ENCODE peak calls at places on chromosome 19, in nine cellular contexts. E is tibial nerve, Q is heart right ventricle, F is choroid plexus epithelial cell, T is fibroblast of pulmonary artery, O is AG04450, G is stomach, P is AG09309, X is ovary. D is an unnamed sample.

GRCh38 chr19:50046649-50047503 is 21.1 kb downstream of the ZNF473 start:
- DNase-seq in E (peak), Q (peak), F (peak), T (peak), O (no peak), G (peak), P (no peak), X (peak), D (no peak)

GRCh38 chr19:45809643-45810159 is 5.4 kb downstream of the RSPH6A start:
- DNase-seq in E (no peak), Q (no peak), F (peak), T (peak), O (peak), G (no peak), P (peak), X (no peak), D (peak)

GRCh38 chr19:47729799-47730520 is 15.4 kb upstream of the NOP53 start:
- DNase-seq in E (peak), Q (peak), F (no peak), T (peak), O (no peak), G (peak), P (no peak), X (peak), D (no peak)

GRCh38 chr19:10021863-10022262 is 8.6 kb downstream of the RDH8 start:
- DNase-seq in E (no peak), Q (no peak), F (no peak), T (no peak), O (no peak), G (no peak), P (no peak), X (no peak), D (no peak)

GRCh38 chr19:8468761-8469458 is 24.1 kb downstream of the HNRNPM start:
- DNase-seq in E (no peak), Q (no peak), F (peak), T (no peak), O (peak), G (no peak), P (no peak), X (no peak), D (no peak)

GRCh38 chr19:17409990-17410389 is 4.6 kb upstream of the BST2 start:
- DNase-seq in E (no peak), Q (no peak), F (no peak), T (peak), O (no peak), G (no peak), P (no peak), X (peak), D (no peak)

GRCh38 chr19:14719162-14719561 is 29.3 kb downstream of the ZNF333 start:
- DNase-seq in E (no peak), Q (no peak), F (no peak), T (no peak), O (no peak), G (no peak), P (no peak), X (no peak), D (no peak)

GRCh38 chr19:45692187-45693111 is at the start of gene QPCTL:
- DNase-seq in E (peak), Q (peak), F (peak), T (peak), O (peak), G (peak), P (peak), X (peak), D (peak)

GRCh38 chr19:6890938-6891337 is 3.6 kb downstream of the ADGRE1 start:
- DNase-seq in E (no peak), Q (no peak), F (no peak), T (no peak), O (no peak), G (no peak), P (no peak), X (no peak), D (no peak)

GRCh38 chr19:19468424-19469050 is 46.8 kb downstream of the TSSK6 start:
- DNase-seq in E (no peak), Q (no peak), F (no peak), T (peak), O (no peak), G (no peak), P (no peak), X (no peak), D (no peak)

GRCh38 chr19:46533085-46534081 is 37.7 kb upstream of the PNMA8B start:
- DNase-seq in E (no peak), Q (no peak), F (peak), T (no peak), O (no peak), G (no peak), P (no peak), X (no peak), D (no peak)

DNA sequence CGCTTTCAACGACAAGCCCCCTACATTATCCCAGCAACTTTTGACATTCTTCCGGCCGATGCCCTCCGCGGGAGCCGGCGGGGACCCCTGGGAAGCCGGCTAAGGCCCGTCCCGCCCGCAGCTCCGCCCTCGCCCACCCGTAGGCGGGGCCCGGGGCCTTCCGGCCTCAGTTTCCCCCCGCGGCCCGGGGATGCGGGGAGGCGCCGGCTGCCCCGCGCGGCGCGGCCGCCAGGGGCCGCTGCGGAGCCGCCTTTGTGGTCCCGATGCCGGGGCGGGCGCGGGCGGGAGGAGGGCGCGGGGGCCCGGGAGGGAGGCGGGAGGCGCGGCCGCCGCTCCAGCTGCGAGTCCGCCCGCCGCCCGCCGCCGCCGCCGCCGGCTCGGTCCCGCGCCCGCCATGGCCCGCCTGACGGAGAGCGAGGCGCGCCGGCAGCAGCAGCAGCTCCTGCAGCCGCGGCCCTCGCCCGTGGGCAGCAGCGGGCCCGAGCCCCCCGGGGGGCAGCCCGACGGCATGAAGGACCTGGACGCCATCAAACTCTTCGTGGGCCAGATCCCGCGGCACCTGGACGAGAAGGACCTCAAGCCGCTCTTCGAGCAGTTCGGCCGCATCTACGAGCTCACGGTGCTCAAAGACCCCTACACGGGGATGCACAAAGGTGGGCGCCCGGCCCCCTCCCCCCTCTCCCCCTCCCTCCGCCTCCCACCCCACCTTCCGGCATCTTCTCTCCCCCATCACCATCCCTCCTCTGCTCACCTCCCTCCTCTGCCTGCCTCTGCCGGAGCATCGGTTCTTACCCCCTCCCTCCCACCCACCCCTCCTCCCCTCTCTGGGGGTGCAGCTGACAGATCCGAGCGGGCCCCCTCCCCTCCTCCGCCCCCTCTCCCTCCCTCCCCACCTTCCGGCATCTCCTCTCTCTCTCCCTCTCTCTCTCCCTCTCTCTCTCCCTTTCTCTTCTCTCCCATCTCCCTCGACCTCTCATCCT is at the start of gene CELF5:
- DNase-seq in E (no peak), Q (no peak), F (peak), T (peak), O (no peak), G (peak), P (no peak), X (peak), D (no peak)
- TF ChIP-seq CTCF in E (peak), Q (peak), F (peak), T (no peak), O (peak), G (peak), P (peak), X (no peak), D (no peak)

GRCh38 chr19:36605101-36605838 is at the start of gene ZNF382:
- DNase-seq in E (peak), Q (peak), F (peak), T (peak), O (peak), G (peak), P (no peak), X (peak), D (peak)
- H3K4me3 ChIP-seq in E (peak), Q (peak), F (peak), T (peak), O (peak), G (peak), P (peak), X (peak), D (peak)

GRCh38 chr19:53190253-53190652 is 2.9 kb downstream of the ZNF665 start:
- DNase-seq in E (no peak), Q (no peak), F (no peak), T (no peak), O (no peak), G (no peak), P (no peak), X (no peak), D (no peak)

GRCh38 chr19:53192771-53193533 is at the start of gene ZNF665:
- DNase-seq in E (peak), Q (peak), F (peak), T (peak), O (peak), G (peak), P (peak), X (peak), D (peak)

GRCh38 chr19:53195265-53195879 is 2.2 kb upstream of the ZNF665 start:
- DNase-seq in E (peak), Q (peak), F (peak), T (peak), O (peak), G (peak), P (peak), X (peak), D (no peak)

GRCh38 chr19:53196777-53197396 is 3.7 kb upstream of the ZNF665 start:
- DNase-seq in E (peak), Q (peak), F (peak), T (peak), O (peak), G (peak), P (peak), X (peak), D (peak)

GRCh38 chr19:53193534-53194222 is 520 bp upstream of the ZNF665 start:
- DNase-seq in E (no peak), Q (no peak), F (no peak), T (no peak), O (no peak), G (no peak), P (no peak), X (no peak), D (no peak)
- TF ChIP-seq CTCF in E (no peak), Q (no peak), F (no peak), T (no peak), O (no peak), G (no peak), P (no peak), X (no peak), D (no peak)

GRCh38 chr19:33040994-33041827 is 23.5 kb downstream of the RHPN2 start:
- DNase-seq in E (no peak), Q (no peak), F (peak), T (peak), O (no peak), G (peak), P (no peak), X (no peak), D (peak)

GRCh38 chr19:33039815-33040214 is 24.9 kb downstream of the RHPN2 start:
- DNase-seq in E (no peak), Q (no peak), F (no peak), T (no peak), O (no peak), G (no peak), P (no peak), X (no peak), D (no peak)

GRCh38 chr19:33035461-33035860 is 29.2 kb downstream of the RHPN2 start:
- DNase-seq in E (no peak), Q (no peak), F (no peak), T (no peak), O (no peak), G (no peak), P (no peak), X (no peak), D (no peak)

GRCh38 chr19:33039108-33039599 is 25.5 kb downstream of the RHPN2 start:
- DNase-seq in E (no peak), Q (no peak), F (no peak), T (no peak), O (no peak), G (no peak), P (no peak), X (no peak), D (no peak)
- H3K4me3 ChIP-seq in E (no peak), Q (no peak), F (no peak), T (no peak), O (no peak), G (no peak), P (no peak), X (no peak), D (no peak)

GRCh38 chr19:43762814-43763213 is 8.1 kb upstream of the SMG9 start:
- DNase-seq in E (no peak), Q (no peak), F (no peak), T (no peak), O (no peak), G (no peak), P (no peak), X (no peak), D (no peak)

GRCh38 chr19:43760941-43761340 is 6.2 kb upstream of the SMG9 start:
- DNase-seq in E (no peak), Q (no peak), F (peak), T (no peak), O (no peak), G (no peak), P (no peak), X (no peak), D (no peak)

GRCh38 chr19:43755256-43755801 is 567 bp upstream of the SMG9 start:
- DNase-seq in E (peak), Q (peak), F (peak), T (peak), O (no peak), G (peak), P (no peak), X (peak), D (no peak)

GRCh38 chr19:43763473-43763939 is 8.7 kb upstream of the SMG9 start:
- DNase-seq in E (no peak), Q (no peak), F (peak), T (no peak), O (no peak), G (no peak), P (no peak), X (no peak), D (no peak)

DNA sequence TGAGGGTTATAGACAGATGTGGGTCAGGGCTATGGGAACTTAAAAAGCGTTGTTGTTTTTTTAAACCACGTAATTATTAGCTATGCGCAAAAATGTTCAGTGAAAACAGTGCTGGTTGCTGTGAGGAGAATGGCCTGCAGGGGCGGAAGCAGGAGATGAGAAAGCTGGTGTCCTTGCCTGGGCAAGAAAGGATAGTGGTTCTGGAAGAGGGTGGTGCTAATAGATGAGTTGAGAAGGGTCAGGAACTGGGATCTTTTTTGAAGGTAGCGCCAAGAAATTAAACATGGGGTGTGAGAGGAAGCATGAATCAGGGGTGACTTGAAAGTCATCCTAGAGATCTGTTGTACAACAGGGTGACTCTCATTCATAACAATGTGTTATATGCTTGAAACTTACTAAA is 4.8 kb upstream of the SMG9 start:
- DNase-seq in E (no peak), Q (no peak), F (peak), T (no peak), O (no peak), G (no peak), P (no peak), X (no peak), D (no peak)
- TF ChIP-seq CTCF in E (no peak), Q (no peak), F (peak), T (peak), O (peak), G (no peak), P (peak), X (no peak), D (peak)

DNA sequence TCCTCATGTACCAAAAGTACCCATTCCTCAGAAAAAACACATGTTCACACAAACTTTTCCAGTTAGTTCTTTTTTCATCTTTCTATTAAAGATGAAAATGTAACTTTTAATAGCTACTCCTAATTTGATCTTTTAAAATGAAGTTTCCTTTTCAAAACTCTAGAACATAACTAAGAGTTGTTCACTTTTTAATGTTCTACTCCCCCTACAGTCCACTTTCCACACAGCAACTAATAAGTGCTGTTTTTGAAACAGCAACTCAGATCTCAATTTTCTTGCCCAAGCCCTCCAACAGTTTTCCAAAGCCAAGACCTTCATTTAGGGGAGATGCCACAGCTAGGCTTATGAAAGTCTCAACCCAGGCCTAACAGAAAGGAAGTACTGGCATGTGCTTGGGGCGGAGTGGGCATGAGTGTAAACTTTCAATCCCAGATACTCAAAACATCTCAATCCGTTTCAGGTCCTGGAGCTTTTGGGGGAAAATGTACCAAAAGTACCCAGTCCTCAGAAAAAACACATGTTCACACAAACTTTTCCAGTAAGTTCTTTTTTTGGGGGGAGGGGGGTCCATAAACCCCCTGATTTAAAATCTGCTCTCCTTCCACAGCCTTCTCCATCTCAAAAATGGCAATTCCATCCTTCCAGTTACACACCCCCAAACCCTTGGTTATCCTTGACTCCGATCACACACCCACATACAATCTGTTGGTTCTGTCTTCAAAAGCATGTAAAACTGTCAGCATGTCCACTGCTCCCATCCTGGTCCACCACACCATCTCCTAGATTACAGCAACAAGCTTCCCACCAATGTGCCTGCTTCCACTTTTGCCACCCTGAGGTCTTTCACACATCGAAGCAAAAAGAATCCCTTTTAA is 2.0 kb downstream of the FBL start:
- DNase-seq in E (peak), Q (no peak), F (peak), T (peak), O (peak), G (no peak), P (no peak), X (no peak), D (no peak)
- H3K4me3 ChIP-seq in E (no peak), Q (no peak), F (no peak), T (peak), O (peak), G (no peak), P (no peak), X (no peak), D (no peak)

GRCh38 chr19:1401889-1402217 is 511 bp upstream of the GAMT start:
- DNase-seq in E (no peak), Q (no peak), F (no peak), T (no peak), O (no peak), G (no peak), P (no peak), X (no peak), D (no peak)
- TF ChIP-seq CTCF in E (no peak), Q (no peak), F (no peak), T (no peak), O (no peak), G (no peak), P (no peak), X (no peak), D (no peak)

GRCh38 chr19:12667903-12668302 is 1.3 kb downstream of the WDR83 start:
- DNase-seq in E (no peak), Q (no peak), F (no peak), T (no peak), O (no peak), G (no peak), P (no peak), X (no peak), D (no peak)
- H3K4me3 ChIP-seq in E (no peak), Q (no peak), F (no peak), T (peak), O (peak), G (peak), P (no peak), X (no peak), D (no peak)

GRCh38 chr19:2693492-2693891 is 9.0 kb downstream of the GNG7 start:
- DNase-seq in E (no peak), Q (no peak), F (no peak), T (no peak), O (no peak), G (no peak), P (no peak), X (no peak), D (no peak)

GRCh38 chr19:2695288-2695866 is 7.1 kb downstream of the GNG7 start:
- DNase-seq in E (no peak), Q (peak), F (no peak), T (no peak), O (no peak), G (no peak), P (no peak), X (peak), D (no peak)

GRCh38 chr19:2690856-2691255 is 11.6 kb downstream of the GNG7 start:
- DNase-seq in E (no peak), Q (no peak), F (no peak), T (no peak), O (no peak), G (no peak), P (no peak), X (no peak), D (no peak)

GRCh38 chr19:2694196-2694595 is 8.3 kb downstream of the GNG7 start:
- DNase-seq in E (no peak), Q (no peak), F (no peak), T (no peak), O (no peak), G (no peak), P (no peak), X (no peak), D (no peak)

DNA sequence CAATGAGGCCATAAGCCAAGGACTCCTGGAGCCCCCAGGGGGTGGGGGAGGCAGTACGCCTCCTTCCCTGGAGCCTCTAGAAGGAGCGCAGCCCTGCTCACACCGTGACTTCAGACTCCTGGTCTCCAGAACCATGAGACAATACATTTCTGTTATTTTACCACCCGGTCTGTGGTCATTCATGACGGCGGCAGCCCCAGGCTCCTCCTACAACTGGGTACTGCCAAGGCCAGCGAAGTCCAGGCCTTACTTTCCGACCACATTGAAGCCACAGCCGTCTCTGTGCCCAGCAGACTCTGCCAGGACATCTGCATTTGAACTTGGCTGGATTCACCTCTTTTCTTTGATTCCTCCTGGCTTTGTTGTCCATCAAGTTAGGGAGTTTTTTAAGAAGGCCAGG is 10.5 kb downstream of the GNG7 start:
- DNase-seq in E (no peak), Q (no peak), F (no peak), T (no peak), O (no peak), G (no peak), P (no peak), X (no peak), D (no peak)
- TF ChIP-seq CTCF in E (no peak), Q (no peak), F (no peak), T (no peak), O (no peak), G (no peak), P (no peak), X (no peak), D (no peak)